ENCODE peak calls at places on chromosomes 2 and 18, in six cellular contexts. W is uterus, N is heart left ventricle, Q is right cardiac atrium, Y is fibroblast of lung, H is upper lobe of right lung. G is an unnamed sample.

GRCh38 chr18:46728219-46728930 is 28.5 kb downstream of the ST8SIA5 start:
- DNase-seq in W (no peak), N (no peak), Q (no peak), Y (no peak), H (no peak), G (no peak)

GRCh38 chr2:234218261-234219180 is 168.0 kb downstream of the SPP2 start:
- DNase-seq in W (no peak), N (no peak), Q (no peak), Y (no peak), H (no peak), G (peak; percentile 30)

GRCh38 chr2:38720613-38721241 is 30.4 kb downstream of the SRSF7 start:
- DNase-seq in W (peak; percentile 90), N (peak; percentile 75), Q (peak; percentile 92), Y (peak; percentile 100), H (peak; percentile 86), G (no peak)

GRCh38 chr2:14941151-14941631 is 308.7 kb downstream of the LRATD1 start:
- DNase-seq in W (no peak), N (peak; percentile 38), Q (no peak), Y (peak; percentile 65), H (no peak), G (no peak)

GRCh38 chr2:189088566-189089225 is 90.9 kb downstream of the COL5A2 start:
- DNase-seq in W (no peak), N (no peak), Q (no peak), Y (no peak), H (no peak), G (no peak)

GRCh38 chr18:27430595-27430994 is 245.5 kb upstream of the CHST9 start:
- DNase-seq in W (no peak), N (no peak), Q (no peak), Y (no peak), H (no peak), G (no peak)

GRCh38 chr18:63181706-63182105 is 137.9 kb downstream of the BCL2 start:
- DNase-seq in W (no peak), N (no peak), Q (no peak), Y (no peak), H (no peak), G (no peak)

GRCh38 chr2:43218550-43219382 is 7.6 kb downstream of the ZFP36L2 start:
- DNase-seq in W (no peak), N (peak; percentile 75), Q (peak; percentile 80), Y (peak; percentile 34), H (peak; percentile 84), G (peak; percentile 79)

GRCh38 chr18:9708882-9709877 is 1.1 kb downstream of the RAB31 start:
- DNase-seq in W (peak; percentile 58), N (peak; percentile 20), Q (peak; percentile 63), Y (peak; percentile 45), H (peak; percentile 67), G (no peak)

GRCh38 chr18:41593276-41593675 is 361.8 kb upstream of the PIK3C3 start:
- DNase-seq in W (no peak), N (no peak), Q (no peak), Y (peak; percentile 8), H (no peak), G (no peak)

GRCh38 chr2:163732718-163733117 is 3.1 kb downstream of the FIGN start:
- DNase-seq in W (no peak), N (no peak), Q (no peak), Y (peak; percentile 54), H (no peak), G (no peak)

GRCh38 chr18:76819411-76820136 is 2.8 kb upstream of the ZNF236 start:
- DNase-seq in W (no peak), N (no peak), Q (no peak), Y (no peak), H (no peak), G (no peak)

GRCh38 chr2:233051241-233052149 is 8.6 kb upstream of the INPP5D start:
- DNase-seq in W (peak; percentile 42), N (peak; percentile 87), Q (peak; percentile 92), Y (peak; percentile 83), H (peak; percentile 74), G (no peak)

GRCh38 chr2:32727157-32727556 is 99.3 kb downstream of the TTC27 start:
- DNase-seq in W (no peak), N (no peak), Q (no peak), Y (no peak), H (no peak), G (no peak)

GRCh38 chr2:171798156-171798815 is 95.8 kb downstream of the SLC25A12 start:
- DNase-seq in W (no peak), N (no peak), Q (no peak), Y (peak; percentile 75), H (no peak), G (no peak)

GRCh38 chr2:167279810-167280209 is 391.5 kb downstream of the XIRP2 start:
- DNase-seq in W (no peak), N (no peak), Q (no peak), Y (no peak), H (no peak), G (no peak)

GRCh38 chr2:155997538-155997937 is 335.0 kb downstream of the NR4A2 start:
- DNase-seq in W (no peak), N (no peak), Q (no peak), Y (peak; percentile 5), H (no peak), G (no peak)

GRCh38 chr2:70043252-70043875 is 43.9 kb upstream of the PCBP1 start:
- DNase-seq in W (no peak), N (no peak), Q (no peak), Y (no peak), H (peak; percentile 68), G (peak; percentile 37)

GRCh38 chr2:159711562-159712193 is 628 bp upstream of the MARCHF7 start:
- DNase-seq in W (no peak), N (no peak), Q (no peak), Y (no peak), H (no peak), G (peak; percentile 90)

GRCh38 chr18:12598181-12598921 is 59.6 kb downstream of the SPIRE1 start:
- DNase-seq in W (no peak), N (no peak), Q (no peak), Y (peak; percentile 61), H (no peak), G (peak; percentile 2)

GRCh38 chr2:233040174-233040530 is 7.7 kb downstream of the NEU2 start:
- DNase-seq in W (no peak), N (no peak), Q (no peak), Y (no peak), H (no peak), G (no peak)

GRCh38 chr18:54805571-54806334 is 22.5 kb upstream of the RAB27B start:
- DNase-seq in W (no peak), N (no peak), Q (no peak), Y (peak; percentile 94), H (no peak), G (no peak)

GRCh38 chr18:25497395-25497794 is 145.4 kb upstream of the ZNF521 start:
- DNase-seq in W (no peak), N (no peak), Q (no peak), Y (no peak), H (no peak), G (no peak)

GRCh38 chr2:70789304-70790078 is 952 bp downstream of the FIGLA start:
- DNase-seq in W (peak; percentile 27), N (peak; percentile 52), Q (peak; percentile 76), Y (peak; percentile 50), H (peak; percentile 82), G (peak; percentile 49)

GRCh38 chr2:234967201-234967873 is 15.5 kb downstream of the SH3BP4 start:
- DNase-seq in W (no peak), N (no peak), Q (no peak), Y (no peak), H (no peak), G (no peak)

GRCh38 chr2:62034715-62035114 is 129.2 kb downstream of the COMMD1 start:
- DNase-seq in W (no peak), N (no peak), Q (no peak), Y (peak; percentile 2), H (no peak), G (no peak)

GRCh38 chr2:208062113-208062512 is 36.8 kb upstream of the PLEKHM3 start:
- DNase-seq in W (no peak), N (no peak), Q (no peak), Y (peak; percentile 44), H (no peak), G (no peak)

GRCh38 chr2:232875256-232876070 is 5.4 kb downstream of the SNORC start:
- DNase-seq in W (no peak), N (no peak), Q (no peak), Y (no peak), H (peak; percentile 60), G (no peak)

GRCh38 chr18:46413684-46414083 is 243.3 kb downstream of the LOXHD1 start:
- DNase-seq in W (no peak), N (no peak), Q (no peak), Y (no peak), H (no peak), G (no peak)

GRCh38 chr2:46431481-46432235 is 47.7 kb upstream of the TMEM247 start:
- DNase-seq in W (no peak), N (no peak), Q (no peak), Y (peak; percentile 50), H (no peak), G (no peak)

GRCh38 chr18:43525149-43525548 is 247.9 kb upstream of the SYT4 start:
- DNase-seq in W (no peak), N (no peak), Q (no peak), Y (no peak), H (no peak), G (no peak)

DNA sequence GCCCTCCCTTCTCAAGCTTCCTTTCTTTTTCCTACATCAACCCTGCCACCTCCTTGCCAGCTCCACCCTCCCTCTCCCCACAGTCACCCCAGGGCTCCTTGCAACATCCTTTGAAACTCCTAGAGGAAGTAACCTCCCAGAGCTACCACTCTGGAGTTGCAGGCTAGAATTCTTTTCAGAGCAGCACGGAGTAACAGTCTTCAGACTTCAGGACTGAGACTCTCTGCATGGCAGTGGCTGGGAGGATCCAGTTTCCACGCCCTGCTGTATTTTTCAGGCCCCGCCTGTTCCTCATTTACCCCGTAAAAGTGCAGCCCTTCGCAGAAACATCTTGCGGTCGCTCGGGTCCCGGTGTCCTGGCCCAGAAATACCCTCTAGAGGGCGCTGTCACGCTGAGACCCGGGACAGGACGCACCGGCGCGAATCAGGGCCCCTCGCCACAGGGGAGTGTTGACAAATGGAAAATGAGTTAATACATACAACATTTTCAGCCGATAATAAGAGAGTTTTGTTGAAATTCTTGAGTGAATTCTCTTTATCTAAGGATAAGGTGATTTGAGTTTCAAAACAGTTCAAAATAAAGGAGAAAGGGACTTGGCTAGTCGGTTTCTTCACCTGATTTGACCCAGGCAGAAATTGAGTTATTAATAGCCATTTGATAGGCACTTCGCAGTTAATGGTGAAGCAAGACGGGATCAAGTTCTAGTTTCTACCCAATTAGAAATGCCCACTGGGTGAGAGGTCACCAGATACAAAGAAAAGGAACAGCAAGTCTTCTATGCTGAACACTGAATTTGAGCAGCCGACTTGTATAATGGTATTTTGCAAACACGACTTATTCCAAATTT is 18.5 kb upstream of the NTSR2 start:
- DNase-seq in W (peak; percentile 85), N (peak; percentile 83), Q (peak; percentile 93), Y (peak; percentile 70), H (peak; percentile 87), G (peak; percentile 67)
- H3K4me3 ChIP-seq in W (peak overlapping the region; percentile 2), N (peak overlapping the region; percentile 33), Q (peak overlapping the region; percentile 13), Y (peak overlapping the region; percentile 11), H (peak overlapping the region; percentile 21), G (peak overlapping the region; percentile 25)

GRCh38 chr18:7598167-7599062 is 31.3 kb downstream of the PTPRM start:
- DNase-seq in W (no peak), N (no peak), Q (no peak), Y (peak; percentile 69), H (no peak), G (no peak)
- H3K4me1 ChIP-seq in W (no peaks in the 10 kb centered on the region), N (peaks cover 72% of the 10 kb centered on the region), Q (peaks cover 14% of the 10 kb centered on the region), Y (no peaks in the 10 kb centered on the region), H (peaks cover 8% of the 10 kb centered on the region), G (no peaks in the 10 kb centered on the region)

GRCh38 chr2:173213181-173213580 is 137.5 kb downstream of the MAP3K20 start:
- DNase-seq in W (no peak), N (no peak), Q (no peak), Y (no peak), H (no peak), G (no peak)
- H3K27ac ChIP-seq in W (no peak overlapping the region), N (no peak overlapping the region), Q (no peak overlapping the region), Y (no peak overlapping the region), H (no peak overlapping the region), G (no peak overlapping the region)

GRCh38 chr2:224915126-224915525 is 127.1 kb downstream of the DOCK10 start:
- DNase-seq in W (no peak), N (no peak), Q (no peak), Y (peak; percentile 24), H (no peak), G (no peak)
- H3K4me3 ChIP-seq in W (no peak overlapping the region), N (no peak overlapping the region), Q (no peak overlapping the region), Y (no peak overlapping the region), H (no peak overlapping the region), G (no peak overlapping the region)